ENCODE peak calls at places on chromosome 6, in seven cellular contexts. F, T, Z, O, X, B and R are unnamed samples.

GRCh38 chr6:47628448-47629272 is 69.7 kb upstream of the ADGRF4 start:
- DNase-seq in O (no peak), Z (no peak), X (no peak), B (no peak), T (no peak), F (no peak), R (no peak)

GRCh38 chr6:54801669-54802068 is 44.9 kb upstream of the FAM83B start:
- DNase-seq in O (no peak), Z (no peak), X (no peak), T (peak), F (no peak), B (no peak), R (no peak)

GRCh38 chr6:39360378-39360777 is 37.9 kb upstream of the KCNK16 start:
- DNase-seq in X (no peak), T (no peak), Z (no peak), O (no peak), F (no peak), B (no peak), R (no peak)

GRCh38 chr6:27154696-27155095 is 92.8 kb upstream of the PRSS16 start:
- DNase-seq in Z (no peak), O (no peak), T (no peak), X (no peak), F (no peak), B (no peak), R (no peak)

GRCh38 chr6:45741437-45742166 is 274.1 kb downstream of the CLIC5 start:
- DNase-seq in X (no peak), F (no peak), B (no peak), O (no peak), Z (no peak), T (no peak), R (peak)

GRCh38 chr6:16267428-16268263 is 29.3 kb downstream of the GMPR start:
- DNase-seq in X (no peak), T (no peak), B (no peak), Z (no peak), O (no peak), F (no peak), R (no peak)

GRCh38 chr6:162907876-162908481 is 180.2 kb downstream of the PACRG start:
- DNase-seq in X (no peak), T (peak), F (no peak), Z (no peak), B (no peak), O (no peak), R (no peak)

GRCh38 chr6:128600397-128600951 is 80.1 kb upstream of the PTPRK start:
- DNase-seq in B (no peak), F (no peak), Z (no peak), T (no peak), O (no peak), X (no peak), R (no peak)

GRCh38 chr6:116840091-116840490 is 11.2 kb upstream of the GPRC6A start:
- DNase-seq in Z (no peak), F (no peak), X (no peak), T (no peak), B (no peak), O (no peak), R (no peak)

GRCh38 chr6:13517116-13517515 is 29.7 kb upstream of the GFOD1 start:
- DNase-seq in F (no peak), T (no peak), O (no peak), B (no peak), X (no peak), Z (no peak), R (no peak)

GRCh38 chr6:110541701-110542309 is 65.4 kb upstream of the SLC22A16 start:
- DNase-seq in T (no peak), X (no peak), O (no peak), F (no peak), Z (no peak), B (no peak), R (no peak)